ENCODE peak calls at places on chromosomes 4 and X, in six cellular contexts. One of them, this sample, is unnamed.

GRCh38 chr4:6041794-6042193 is 23.6 kb upstream of the C4orf50 start:
- DNase-seq in sigmoid colon: no peak
- DNase-seq in cardiac muscle cell: no peak
- DNase-seq in Caco-2: no peak
- DNase-seq in mucosa of descending colon: no peak
- DNase-seq in breast epithelium: no peak
- DNase-seq in this sample: no peak

GRCh38 chrX:120311632-120312000 is 355 bp upstream of the TMEM255A start:
- DNase-seq in mucosa of descending colon: no peak
- DNase-seq in sigmoid colon: no peak
- DNase-seq in breast epithelium: no peak
- DNase-seq in cardiac muscle cell: no peak
- DNase-seq in Caco-2: no peak
- DNase-seq in this sample: no peak

GRCh38 chr4:8324640-8325239 is 55.2 kb downstream of the HTRA3 start:
- DNase-seq in Caco-2: no peak
- DNase-seq in breast epithelium: no peak
- DNase-seq in cardiac muscle cell: no peak
- DNase-seq in sigmoid colon: peak; percentile 14
- DNase-seq in mucosa of descending colon: no peak
- DNase-seq in this sample: no peak

GRCh38 chr4:53010320-53010719 is 148.2 kb downstream of the RASL11B start:
- DNase-seq in mucosa of descending colon: no peak
- DNase-seq in Caco-2: no peak
- DNase-seq in sigmoid colon: peak; percentile 90
- DNase-seq in cardiac muscle cell: no peak
- DNase-seq in breast epithelium: peak; percentile 31
- DNase-seq in this sample: no peak

GRCh38 chr4:4415107-4415805 is 28.4 kb downstream of the NSG1 start:
- DNase-seq in breast epithelium: no peak
- DNase-seq in sigmoid colon: peak; percentile 47
- DNase-seq in cardiac muscle cell: no peak
- DNase-seq in mucosa of descending colon: no peak
- DNase-seq in Caco-2: no peak
- DNase-seq in this sample: no peak

GRCh38 chr4:103011378-103012025 is 8.0 kb downstream of the SLC9B1 start:
- DNase-seq in breast epithelium: no peak
- DNase-seq in mucosa of descending colon: peak; percentile 51
- DNase-seq in Caco-2: peak; percentile 39
- DNase-seq in cardiac muscle cell: peak; percentile 5
- DNase-seq in sigmoid colon: no peak
- DNase-seq in this sample: no peak

GRCh38 chr4:162959056-162959455 is 207.6 kb downstream of the NAF1 start:
- DNase-seq in Caco-2: peak; percentile 42
- DNase-seq in cardiac muscle cell: peak; percentile 11
- DNase-seq in sigmoid colon: no peak
- DNase-seq in breast epithelium: no peak
- DNase-seq in mucosa of descending colon: peak; percentile 24
- DNase-seq in this sample: no peak

GRCh38 chr4:90349632-90350031 is 222.4 kb downstream of the CCSER1 start:
- DNase-seq in breast epithelium: no peak
- DNase-seq in sigmoid colon: no peak
- DNase-seq in cardiac muscle cell: no peak
- DNase-seq in Caco-2: no peak
- DNase-seq in mucosa of descending colon: no peak
- DNase-seq in this sample: no peak

GRCh38 chr4:82360298-82361177 is 13.3 kb downstream of the HNRNPD start:
- DNase-seq in breast epithelium: no peak
- DNase-seq in Caco-2: no peak
- DNase-seq in cardiac muscle cell: peak; percentile 57
- DNase-seq in mucosa of descending colon: no peak
- DNase-seq in sigmoid colon: no peak
- DNase-seq in this sample: no peak

GRCh38 chr4:81471361-81472248 is at the start of gene RASGEF1B:
- DNase-seq in Caco-2: peak; percentile 88
- DNase-seq in sigmoid colon: peak; percentile 93
- DNase-seq in breast epithelium: peak; percentile 90
- DNase-seq in cardiac muscle cell: peak; percentile 90
- DNase-seq in mucosa of descending colon: peak; percentile 93
- DNase-seq in this sample: peak; percentile 97

GRCh38 chr4:92522371-92522770 is 218.6 kb downstream of the GRID2 start:
- DNase-seq in sigmoid colon: no peak
- DNase-seq in Caco-2: no peak
- DNase-seq in breast epithelium: no peak
- DNase-seq in mucosa of descending colon: no peak
- DNase-seq in cardiac muscle cell: peak; percentile 70
- DNase-seq in this sample: no peak

GRCh38 chr4:13933163-13933562 is 305.6 kb upstream of the BOD1L1 start:
- DNase-seq in sigmoid colon: no peak
- DNase-seq in cardiac muscle cell: peak; percentile 15
- DNase-seq in mucosa of descending colon: no peak
- DNase-seq in breast epithelium: no peak
- DNase-seq in Caco-2: no peak
- DNase-seq in this sample: no peak

GRCh38 chrX:109936114-109936513 is 66.8 kb upstream of the TMEM164 start:
- DNase-seq in cardiac muscle cell: no peak
- DNase-seq in breast epithelium: no peak
- DNase-seq in sigmoid colon: no peak
- DNase-seq in mucosa of descending colon: no peak
- DNase-seq in Caco-2: no peak
- DNase-seq in this sample: no peak

GRCh38 chrX:68072016-68072415 is 361.3 kb downstream of the OPHN1 start:
- DNase-seq in mucosa of descending colon: no peak
- DNase-seq in cardiac muscle cell: no peak
- DNase-seq in sigmoid colon: no peak
- DNase-seq in breast epithelium: no peak
- DNase-seq in Caco-2: no peak
- DNase-seq in this sample: no peak

GRCh38 chr4:159206427-159206871 is 103.6 kb downstream of the RAPGEF2 start:
- DNase-seq in cardiac muscle cell: no peak
- DNase-seq in mucosa of descending colon: no peak
- DNase-seq in breast epithelium: no peak
- DNase-seq in Caco-2: no peak
- DNase-seq in sigmoid colon: no peak
- DNase-seq in this sample: no peak

GRCh38 chr4:19736968-19737756 is 514.5 kb upstream of the SLIT2 start:
- DNase-seq in cardiac muscle cell: no peak
- DNase-seq in breast epithelium: no peak
- DNase-seq in mucosa of descending colon: no peak
- DNase-seq in sigmoid colon: no peak
- DNase-seq in Caco-2: no peak
- DNase-seq in this sample: no peak

GRCh38 chr4:6574747-6575502 is at the start of gene MAN2B2:
- DNase-seq in cardiac muscle cell: peak; percentile 92
- DNase-seq in breast epithelium: peak; percentile 79
- DNase-seq in Caco-2: peak; percentile 85
- DNase-seq in mucosa of descending colon: peak; percentile 92
- DNase-seq in sigmoid colon: peak; percentile 93
- DNase-seq in this sample: peak; percentile 86

GRCh38 chr4:1945492-1945891 is 63.3 kb downstream of the NELFA start:
- DNase-seq in breast epithelium: no peak
- DNase-seq in mucosa of descending colon: no peak
- DNase-seq in Caco-2: no peak
- DNase-seq in sigmoid colon: no peak
- DNase-seq in cardiac muscle cell: no peak
- DNase-seq in this sample: no peak

GRCh38 chrX:138756234-138756633 is 44.7 kb upstream of the FGF13 start:
- DNase-seq in sigmoid colon: no peak
- DNase-seq in mucosa of descending colon: peak; percentile 11
- DNase-seq in Caco-2: peak; percentile 34
- DNase-seq in cardiac muscle cell: peak; percentile 77
- DNase-seq in breast epithelium: peak; percentile 18
- DNase-seq in this sample: no peak
- TF ChIP-seq CTCF in sigmoid colon: no peak
- TF ChIP-seq CTCF in mucosa of descending colon: no peak
- TF ChIP-seq CTCF in Caco-2: peak; percentile 29
- TF ChIP-seq CTCF in cardiac muscle cell: no peak
- TF ChIP-seq CTCF in breast epithelium: no peak
- TF ChIP-seq CTCF in this sample: no peak

GRCh38 chrX:118764122-118764521 is 36.7 kb downstream of the IL13RA1 start:
- DNase-seq in breast epithelium: no peak
- DNase-seq in mucosa of descending colon: no peak
- DNase-seq in cardiac muscle cell: no peak
- DNase-seq in sigmoid colon: no peak
- DNase-seq in Caco-2: no peak
- DNase-seq in this sample: no peak

GRCh38 chrX:118763489-118763888 is 36.1 kb downstream of the IL13RA1 start:
- DNase-seq in sigmoid colon: no peak
- DNase-seq in breast epithelium: no peak
- DNase-seq in mucosa of descending colon: no peak
- DNase-seq in cardiac muscle cell: no peak
- DNase-seq in Caco-2: no peak
- DNase-seq in this sample: no peak

GRCh38 chrX:118758511-118758910 is 31.1 kb downstream of the IL13RA1 start:
- DNase-seq in mucosa of descending colon: no peak
- DNase-seq in cardiac muscle cell: no peak
- DNase-seq in breast epithelium: no peak
- DNase-seq in sigmoid colon: no peak
- DNase-seq in Caco-2: no peak
- DNase-seq in this sample: no peak

GRCh38 chrX:118760025-118760424 is 32.6 kb downstream of the IL13RA1 start:
- DNase-seq in Caco-2: no peak
- DNase-seq in breast epithelium: no peak
- DNase-seq in mucosa of descending colon: no peak
- DNase-seq in cardiac muscle cell: no peak
- DNase-seq in sigmoid colon: no peak
- DNase-seq in this sample: no peak

GRCh38 chrX:118761950-118762725 is 34.7 kb downstream of the IL13RA1 start:
- DNase-seq in cardiac muscle cell: no peak
- DNase-seq in mucosa of descending colon: no peak
- DNase-seq in sigmoid colon: no peak
- DNase-seq in breast epithelium: no peak
- DNase-seq in Caco-2: no peak
- DNase-seq in this sample: no peak
- TF ChIP-seq CTCF in cardiac muscle cell: no peak
- TF ChIP-seq CTCF in mucosa of descending colon: no peak
- TF ChIP-seq CTCF in sigmoid colon: no peak
- TF ChIP-seq CTCF in breast epithelium: no peak
- TF ChIP-seq CTCF in Caco-2: no peak
- TF ChIP-seq CTCF in this sample: no peak

DNA sequence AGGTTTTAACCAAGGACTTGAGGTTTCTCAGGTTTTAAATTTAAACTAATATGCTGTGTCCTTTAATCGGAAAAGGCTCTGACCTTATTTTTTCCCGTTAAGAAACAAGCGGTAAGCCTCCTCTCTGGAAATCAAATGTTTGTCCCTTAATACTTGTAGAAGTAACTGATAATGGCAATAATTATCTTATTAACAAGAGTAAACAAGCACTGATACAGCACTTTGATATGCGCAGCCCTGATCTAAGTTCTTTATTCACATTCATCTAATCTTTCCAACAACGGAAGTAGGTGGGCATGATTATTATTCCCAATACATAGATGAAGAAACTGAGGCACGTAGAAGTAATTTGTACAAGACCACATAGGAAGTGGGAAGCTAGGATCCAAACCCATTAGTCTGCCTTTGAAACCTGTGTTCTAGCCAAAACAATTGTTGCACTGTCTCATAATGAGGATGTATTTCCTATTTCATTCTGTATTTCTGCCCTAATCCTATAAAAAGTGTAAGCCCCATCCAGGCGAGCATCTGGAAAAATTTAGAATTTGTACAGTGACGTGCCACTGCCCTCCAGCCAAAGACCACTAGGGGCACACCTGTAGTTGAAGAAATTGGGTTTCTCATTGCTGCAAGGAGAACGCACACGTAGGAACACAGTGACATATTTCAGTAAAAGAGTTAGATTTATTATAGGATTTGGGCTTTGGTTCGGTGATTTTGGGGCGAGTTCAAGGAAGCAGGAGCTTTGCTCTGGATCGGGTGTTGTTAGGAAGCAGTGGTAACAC is 605 bp downstream of the CXorf58 start:
- DNase-seq in cardiac muscle cell: peak; percentile 59
- DNase-seq in sigmoid colon: no peak
- DNase-seq in Caco-2: no peak
- DNase-seq in mucosa of descending colon: no peak
- DNase-seq in breast epithelium: no peak
- DNase-seq in this sample: no peak
- TF ChIP-seq CTCF in cardiac muscle cell: peak; percentile 30
- TF ChIP-seq CTCF in sigmoid colon: no peak
- TF ChIP-seq CTCF in Caco-2: peak; percentile 38
- TF ChIP-seq CTCF in mucosa of descending colon: no peak
- TF ChIP-seq CTCF in breast epithelium: no peak
- TF ChIP-seq CTCF in this sample: no peak

DNA sequence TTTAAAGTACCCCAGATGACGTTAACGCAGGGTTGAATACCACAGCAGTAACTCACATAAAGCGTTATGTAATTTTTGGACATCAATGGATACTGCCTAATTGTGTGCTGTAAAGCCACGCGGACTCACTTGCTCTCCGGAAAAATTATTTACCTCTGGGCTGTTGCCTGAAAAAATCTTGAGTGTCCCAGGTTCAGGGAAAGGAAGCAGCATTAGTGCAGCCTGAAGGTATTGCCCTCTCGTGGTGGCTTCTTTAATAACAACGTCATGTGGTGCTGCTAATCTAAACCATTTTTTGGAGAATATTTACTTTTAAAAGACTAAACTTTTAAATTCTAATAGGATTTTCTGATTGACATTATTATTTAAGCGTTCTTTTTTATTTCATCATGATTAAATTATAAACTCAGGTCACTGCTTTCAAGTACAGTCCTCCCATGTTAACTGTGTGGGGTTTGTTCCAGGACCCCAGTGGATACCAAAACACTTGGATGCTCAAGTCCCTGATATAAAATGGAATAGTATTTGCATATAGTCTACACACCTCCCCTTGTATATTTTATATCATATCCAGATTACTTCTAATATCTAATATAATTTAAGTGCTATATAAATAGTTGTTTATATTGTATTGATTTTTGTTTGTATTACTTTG is 384.8 kb downstream of the FAM133A start:
- DNase-seq in cardiac muscle cell: peak; percentile 62
- DNase-seq in Caco-2: no peak
- DNase-seq in sigmoid colon: no peak
- DNase-seq in breast epithelium: no peak
- DNase-seq in mucosa of descending colon: peak; percentile 25
- DNase-seq in this sample: no peak
- TF ChIP-seq CTCF in cardiac muscle cell: no peak
- TF ChIP-seq CTCF in Caco-2: peak; percentile 49
- TF ChIP-seq CTCF in sigmoid colon: peak; percentile 38
- TF ChIP-seq CTCF in breast epithelium: peak; percentile 34
- TF ChIP-seq CTCF in mucosa of descending colon: no peak
- TF ChIP-seq CTCF in this sample: no peak

This sample was measured in activated B cell treated with CpG ODN at 0.5 μM for 24 hours.